ENCODE peak calls at places on chromosome 2, in five cellular contexts. N is right lobe of liver, U is IMR-90, D is OCI-LY7, E is HCT116. O is an unnamed sample.

GRCh38 chr2:127597984-127598380 is 48.0 kb upstream of the GPR17 start:
- DNase-seq in N (no peak), D (no peak), U (peak; percentile 61), E (no peak), O (no peak)

GRCh38 chr2:98455494-98455976 is 10.9 kb downstream of the INPP4A start:
- DNase-seq in N (no peak), U (peak; percentile 64), D (no peak), E (no peak), O (no peak)

GRCh38 chr2:231991664-231992063 is 30.2 kb downstream of the DIS3L2 start:
- DNase-seq in N (no peak), U (peak; percentile 26), D (no peak), E (no peak), O (no peak)

GRCh38 chr2:41907716-41908328 is 140.0 kb upstream of the PKDCC start:
- DNase-seq in U (peak; percentile 16), N (no peak), E (no peak), D (no peak), O (no peak)

GRCh38 chr2:69305712-69306611 is 81.1 kb downstream of the GFPT1 start:
- DNase-seq in D (no peak), U (no peak), N (peak; percentile 62), E (no peak), O (no peak)

GRCh38 chr2:223865907-223866508 is 28.6 kb upstream of the AP1S3 start:
- DNase-seq in D (peak; percentile 22), N (no peak), U (no peak), E (no peak), O (no peak)

GRCh38 chr2:121202541-121203310 is 82.3 kb downstream of the TFCP2L1 start:
- DNase-seq in D (no peak), U (no peak), N (peak; percentile 42), E (no peak), O (no peak)

GRCh38 chr2:235534608-235535422 is 41.0 kb downstream of the AGAP1 start:
- DNase-seq in U (no peak), N (peak; percentile 25), E (no peak), D (no peak), O (no peak)

GRCh38 chr2:105926960-105927678 is 182.4 kb downstream of the NCK2 start:
- DNase-seq in D (peak; percentile 24), N (no peak), U (no peak), E (no peak), O (no peak)

GRCh38 chr2:9249036-9249800 is 42.6 kb downstream of the ASAP2 start:
- DNase-seq in E (no peak), N (no peak), D (no peak), U (peak; percentile 55), O (no peak)

GRCh38 chr2:45651415-45652089 is at the start of gene PRKCE:
- DNase-seq in D (peak; percentile 39), E (no peak), N (peak; percentile 78), U (no peak), O (peak; percentile 30)

GRCh38 chr2:129192841-129193253 is 786.6 kb upstream of the RAB6C start:
- DNase-seq in E (no peak), N (no peak), D (no peak), U (no peak), O (no peak)

GRCh38 chr2:240925191-240925575 is 19.0 kb downstream of the CROCC2 start:
- DNase-seq in U (no peak), E (no peak), D (no peak), N (peak; percentile 53), O (no peak)

GRCh38 chr2:52135235-52135634 is 1103.3 kb upstream of the NRXN1 start:
- DNase-seq in E (no peak), D (no peak), U (peak; percentile 50), N (no peak), O (no peak)

GRCh38 chr2:221911890-221912289 is 339.8 kb upstream of the EPHA4 start:
- DNase-seq in D (no peak), N (no peak), U (no peak), E (no peak), O (no peak)

GRCh38 chr2:174748948-174749347 is 15.3 kb downstream of the CHRNA1 start:
- DNase-seq in D (peak; percentile 64), E (peak; percentile 66), U (peak; percentile 50), N (no peak), O (peak; percentile 66)

GRCh38 chr2:10873790-10874437 is 37.8 kb upstream of the KCNF1 start:
- DNase-seq in E (no peak), U (peak; percentile 62), D (no peak), N (no peak), O (no peak)

GRCh38 chr2:695111-695510 is 17.9 kb upstream of the TMEM18 start:
- DNase-seq in N (no peak), D (no peak), E (no peak), U (no peak), O (no peak)

GRCh38 chr2:133390151-133390550 is 178.1 kb downstream of the NCKAP5 start:
- DNase-seq in D (no peak), E (no peak), U (peak; percentile 82), N (no peak), O (no peak)

DNA sequence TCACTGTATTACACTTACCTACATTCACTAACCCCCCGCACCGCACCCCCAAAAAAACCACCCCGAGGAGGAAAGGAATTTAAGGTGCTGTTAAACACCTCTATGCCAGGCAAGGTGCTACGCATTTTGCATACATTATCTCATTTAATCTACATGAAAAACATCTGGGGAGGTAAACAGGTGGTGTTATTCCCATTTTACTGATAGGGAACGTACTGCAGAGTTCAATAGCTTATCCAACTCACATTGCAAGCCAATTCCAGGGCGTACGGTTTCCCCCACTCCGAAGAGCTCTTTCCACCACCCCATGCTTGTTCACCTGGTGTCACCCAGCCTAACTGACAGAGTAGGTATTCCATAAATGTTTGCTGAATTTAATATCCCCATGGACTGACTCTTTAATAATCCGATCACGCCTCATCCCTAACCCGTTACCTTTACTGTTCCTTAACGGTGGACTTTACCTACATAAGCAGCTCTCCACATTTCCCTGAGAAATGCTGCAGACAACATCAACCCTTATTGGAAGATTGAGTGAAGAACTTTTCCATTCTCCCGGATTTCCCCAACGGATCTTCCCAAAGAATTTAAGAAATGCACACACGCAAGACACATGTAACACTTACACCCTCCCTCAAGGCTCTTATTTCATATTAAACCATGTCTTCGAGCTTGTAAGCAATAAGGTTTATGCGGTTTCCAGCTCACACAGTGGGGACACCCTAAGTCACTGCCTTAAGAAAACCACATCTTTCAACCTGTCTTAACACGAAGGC is 1.2 kb downstream of the RAPH1 start:
- DNase-seq in N (no peak), U (peak; percentile 78), E (no peak), D (peak; percentile 41), O (peak; percentile 53)
- H3K27ac ChIP-seq in N (peak overlapping the region; percentile 41), U (peak overlapping the region; percentile 64), E (peak overlapping the region; percentile 84), D (no peak overlapping the region), O (no peak overlapping the region)

DNA sequence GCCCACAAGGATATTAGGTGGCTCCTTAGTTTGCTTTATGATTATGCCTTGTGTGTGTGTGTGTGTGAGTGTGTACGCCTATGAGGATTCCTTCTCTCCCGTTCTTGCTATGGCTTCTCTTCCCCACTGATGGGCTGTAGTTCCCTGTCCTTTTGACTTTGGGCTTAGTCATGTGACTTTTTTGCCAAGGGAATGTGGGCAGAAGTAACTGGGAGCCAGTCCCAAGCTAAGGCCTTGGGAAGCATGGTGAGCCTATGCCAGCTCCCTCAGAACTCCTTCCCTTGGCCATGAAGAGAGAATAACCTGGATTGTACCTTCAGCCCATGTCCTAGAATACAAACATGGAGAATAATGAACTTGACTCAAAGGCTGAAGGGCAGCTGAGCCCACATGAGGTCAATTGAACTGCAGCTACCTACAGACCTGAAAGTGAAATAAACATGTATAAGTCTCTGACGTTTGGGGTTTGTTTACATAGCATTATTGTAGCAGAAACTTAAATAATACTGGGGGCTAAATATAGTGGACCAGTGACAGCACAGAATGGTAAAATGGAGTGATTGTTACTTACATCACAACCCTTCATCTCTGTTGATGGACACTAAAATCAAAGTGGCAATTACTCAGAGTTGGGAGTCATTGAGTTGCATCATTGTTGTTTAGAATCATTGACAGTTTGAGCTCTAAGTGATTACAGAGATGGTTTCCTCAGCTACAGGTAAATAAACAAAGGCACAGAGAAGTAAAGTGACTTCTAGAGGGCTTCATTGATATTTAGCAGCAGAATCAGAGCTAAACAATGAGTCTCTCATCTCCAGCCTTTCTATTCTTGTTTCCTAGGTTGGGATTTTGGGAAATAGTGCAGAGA is 15.3 kb upstream of the IL36G start:
- DNase-seq in N (no peak), D (no peak), U (no peak), E (no peak), O (no peak)
- H3K27ac ChIP-seq in N (no peak overlapping the region), D (no peak overlapping the region), U (no peak overlapping the region), E (no peak overlapping the region), O (no peak overlapping the region)

GRCh38 chr2:114752425-114752824 is 310.0 kb downstream of the DPP10 start:
- DNase-seq in D (no peak), N (no peak), E (no peak), U (no peak), O (no peak)
- H3K27ac ChIP-seq in D (no peak overlapping the region), N (no peak overlapping the region), E (no peak overlapping the region), U (no peak overlapping the region), O (no peak overlapping the region)

GRCh38 chr2:157440404-157441071 is 3.4 kb downstream of the CYTIP start:
- DNase-seq in E (no peak), U (no peak), N (no peak), D (no peak), O (no peak)

GRCh38 chr2:157442636-157443035 is 1.3 kb downstream of the CYTIP start:
- DNase-seq in E (no peak), D (peak; percentile 33), N (no peak), U (no peak), O (no peak)

GRCh38 chr2:157442136-157442535 is 1.8 kb downstream of the CYTIP start:
- DNase-seq in D (peak; percentile 47), E (no peak), U (no peak), N (no peak), O (no peak)

GRCh38 chr2:157439792-157440186 is 4.1 kb downstream of the CYTIP start:
- DNase-seq in U (no peak), D (peak; percentile 63), N (no peak), E (no peak), O (no peak)

DNA sequence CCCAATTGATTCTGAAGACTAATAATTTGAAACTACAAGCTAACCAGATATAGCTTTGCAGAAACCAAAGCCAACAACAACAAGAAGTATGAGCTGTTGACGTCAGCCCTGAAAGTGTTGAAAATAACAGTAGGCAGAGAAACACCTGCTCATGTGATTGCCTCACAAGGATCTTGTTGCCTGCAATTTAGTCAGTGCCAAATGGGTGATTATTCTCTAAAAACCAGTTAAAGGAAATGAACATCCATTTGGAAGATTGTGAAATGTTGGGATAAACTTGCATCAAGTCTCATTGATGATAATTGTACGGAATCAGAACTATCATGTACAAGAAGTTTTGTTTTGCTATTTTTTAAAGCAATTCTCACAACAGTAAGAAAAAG is 2.8 kb downstream of the CYTIP start:
- DNase-seq in U (no peak), N (no peak), E (no peak), D (peak; percentile 66), O (no peak)
- H3K27ac ChIP-seq in U (no peak overlapping the region), N (peak overlapping the region; percentile 72), E (no peak overlapping the region), D (peak overlapping the region; percentile 87), O (no peak overlapping the region)